ENCODE peak calls at places on chromosome 10, in eight cellular contexts. B is glutamatergic neuron; L is right atrium auricular region; N is AG10803; O is MV-4-11; G is adrenal gland; M is CD8-positive, alpha-beta T cell; U is mesothelial cell of epicardium. J is an unnamed sample.
A peak's percentile ranks its signal among the peaks of the same experiment; 100 is the strongest.

GRCh38 chr10:4514445-4515108 is 311.4 kb upstream of the AKR1E2 start:
- DNase-seq in B (no peak), L (peak; percentile 81), N (no peak), O (peak; percentile 96), G (peak; percentile 56), M (no peak), U (no peak), J (peak; percentile 69)

GRCh38 chr10:31929260-31929985 is 792 bp upstream of the ARHGAP12 start:
- DNase-seq in B (peak; percentile 40), L (peak; percentile 85), N (no peak), O (no peak), G (peak; percentile 66), M (peak; percentile 35), U (no peak), J (peak; percentile 51)

GRCh38 chr10:21727452-21728168 is 193.6 kb downstream of the MLLT10 start:
- DNase-seq in B (no peak), L (no peak), N (peak; percentile 34), O (peak; percentile 34), G (no peak), M (no peak), U (no peak), J (no peak)

GRCh38 chr10:82564353-82565218 is 689.6 kb downstream of the NRG3 start:
- DNase-seq in B (no peak), L (no peak), N (no peak), O (no peak), G (peak; percentile 15), M (no peak), U (no peak), J (no peak)

GRCh38 chr10:89100680-89101079 is 106.4 kb downstream of the CH25H start:
- DNase-seq in B (no peak), L (no peak), N (peak; percentile 71), O (no peak), G (no peak), M (no peak), U (no peak), J (no peak)

GRCh38 chr10:84267503-84268126 is 22.8 kb downstream of the RGR start:
- DNase-seq in B (peak; percentile 76), L (no peak), N (peak; percentile 48), O (peak; percentile 35), G (no peak), M (peak; percentile 65), U (no peak), J (peak; percentile 38)

GRCh38 chr10:82692458-82692857 is 817.5 kb downstream of the NRG3 start:
- DNase-seq in B (no peak), L (no peak), N (no peak), O (no peak), G (no peak), M (no peak), U (no peak), J (no peak)

GRCh38 chr10:8092428-8092827 is 37.9 kb downstream of the GATA3 start:
- DNase-seq in B (no peak), L (no peak), N (no peak), O (no peak), G (no peak), M (no peak), U (no peak), J (no peak)

GRCh38 chr10:78563224-78563764 is 505.5 kb upstream of the ZMIZ1 start:
- DNase-seq in B (no peak), L (no peak), N (no peak), O (no peak), G (no peak), M (no peak), U (no peak), J (no peak)

GRCh38 chr10:74888947-74889661 is 62.7 kb downstream of the KAT6B start:
- DNase-seq in B (no peak), L (no peak), N (no peak), O (no peak), G (no peak), M (no peak), U (no peak), J (peak; percentile 16)

GRCh38 chr10:52099026-52099600 is 215.0 kb upstream of the DKK1 start:
- DNase-seq in B (no peak), L (no peak), N (no peak), O (no peak), G (no peak), M (no peak), U (no peak), J (no peak)

GRCh38 chr10:125343118-125343752 is 182.9 kb upstream of the CTBP2 start:
- DNase-seq in B (peak; percentile 36), L (no peak), N (peak; percentile 21), O (no peak), G (no peak), M (no peak), U (no peak), J (peak; percentile 36)

GRCh38 chr10:126082067-126082466 is 185.7 kb downstream of the FANK1 start:
- DNase-seq in B (no peak), L (no peak), N (no peak), O (no peak), G (no peak), M (no peak), U (no peak), J (no peak)

GRCh38 chr10:52215745-52216361 is 98.2 kb upstream of the DKK1 start:
- DNase-seq in B (no peak), L (no peak), N (peak; percentile 74), O (peak; percentile 70), G (peak; percentile 31), M (peak; percentile 21), U (peak; percentile 56), J (peak; percentile 73)

GRCh38 chr10:18352175-18352574 is 212.0 kb downstream of the CACNB2 start:
- DNase-seq in B (no peak), L (no peak), N (no peak), O (no peak), G (no peak), M (no peak), U (no peak), J (no peak)

GRCh38 chr10:62534051-62534450 is 159.9 kb downstream of the ZNF365 start:
- DNase-seq in B (no peak), L (no peak), N (no peak), O (peak; percentile 90), G (no peak), M (no peak), U (no peak), J (no peak)

GRCh38 chr10:99966306-99966705 is 43.4 kb downstream of the DNMBP start:
- DNase-seq in B (no peak), L (no peak), N (peak; percentile 81), O (no peak), G (peak; percentile 38), M (no peak), U (no peak), J (no peak)

GRCh38 chr10:412109-412508 is 276.9 kb downstream of the ZMYND11 start:
- DNase-seq in B (no peak), L (no peak), N (no peak), O (no peak), G (no peak), M (no peak), U (no peak), J (no peak)

GRCh38 chr10:71219918-71220688 is 7.7 kb downstream of the UNC5B start:
- DNase-seq in B (no peak), L (no peak), N (no peak), O (no peak), G (peak; percentile 10), M (no peak), U (no peak), J (no peak)

J was measured in NB4.